ENCODE peak calls at places on chromosomes 4 and X, in six cellular contexts. X is A549, V is IMR-90, K is suprapubic skin, U is esophagus muscularis mucosa, Z is uterus. D is an unnamed sample.
A peak's percentile ranks its signal among the peaks of the same experiment; 100 is the strongest.

GRCh38 chr4:144595681-144596080 is 50.3 kb upstream of the HHIP start:
- DNase-seq in X (no peak), V (no peak), K (no peak), U (no peak), Z (no peak), D (no peak)

GRCh38 chrX:120672389-120672788 is 42.5 kb upstream of the C1GALT1C1 start:
- DNase-seq in X (peak; percentile 86), V (peak; percentile 64), K (no peak), U (no peak), Z (peak; percentile 51), D (peak; percentile 83)

GRCh38 chrX:37786666-37787337 is 6.9 kb downstream of the CYBB start:
- DNase-seq in X (no peak), V (no peak), K (no peak), U (no peak), Z (no peak), D (no peak)

GRCh38 chr4:141388483-141388882 is 167.8 kb downstream of the ZNF330 start:
- DNase-seq in X (no peak), V (peak; percentile 89), K (no peak), U (no peak), Z (no peak), D (no peak)

GRCh38 chr4:15455290-15455689 is 14.4 kb upstream of the CC2D2A start:
- DNase-seq in X (no peak), V (peak; percentile 50), K (no peak), U (peak; percentile 92), Z (peak; percentile 52), D (peak; percentile 51)

GRCh38 chrX:115372026-115372610 is 82.6 kb downstream of the LUZP4 start:
- DNase-seq in X (peak; percentile 77), V (peak; percentile 79), K (no peak), U (no peak), Z (no peak), D (no peak)

GRCh38 chr4:119138046-119138445 is 2.4 kb downstream of the MYOZ2 start:
- DNase-seq in X (no peak), V (peak; percentile 61), K (no peak), U (no peak), Z (no peak), D (no peak)

GRCh38 chr4:103306870-103307345 is 108.8 kb upstream of the CENPE start:
- DNase-seq in X (no peak), V (no peak), K (peak; percentile 76), U (no peak), Z (no peak), D (no peak)

GRCh38 chr4:39048291-39048690 is 13.7 kb upstream of the KLHL5 start:
- DNase-seq in X (no peak), V (peak; percentile 26), K (no peak), U (no peak), Z (no peak), D (no peak)

GRCh38 chr4:125801373-125801772 is 486.6 kb downstream of the FAT4 start:
- DNase-seq in X (no peak), V (peak; percentile 4), K (no peak), U (no peak), Z (no peak), D (no peak)

GRCh38 chr4:129140521-129140920 is 44.6 kb downstream of the C4orf33 start:
- DNase-seq in X (no peak), V (no peak), K (no peak), U (no peak), Z (no peak), D (no peak)

GRCh38 chrX:20995829-20996228 is 378.4 kb upstream of the CNKSR2 start:
- DNase-seq in X (no peak), V (no peak), K (no peak), U (no peak), Z (no peak), D (no peak)

GRCh38 chrX:140040397-140040796 is 75.1 kb upstream of the CXorf66 start:
- DNase-seq in X (peak; percentile 21), V (no peak), K (no peak), U (no peak), Z (no peak), D (no peak)

GRCh38 chr4:30950737-30951136 is 230.6 kb downstream of the PCDH7 start:
- DNase-seq in X (peak; percentile 10), V (no peak), K (no peak), U (no peak), Z (no peak), D (no peak)

GRCh38 chrX:43707812-43708548 is 51.9 kb downstream of the MAOA start:
- DNase-seq in X (no peak), V (no peak), K (no peak), U (peak; percentile 91), Z (peak; percentile 40), D (no peak)

GRCh38 chr4:146368209-146368608 is 153.5 kb downstream of the SLC10A7 start:
- DNase-seq in X (no peak), V (no peak), K (no peak), U (no peak), Z (no peak), D (no peak)

GRCh38 chr4:110633358-110634319 is 10.8 kb upstream of the PITX2 start:
- DNase-seq in X (no peak), V (no peak), K (no peak), U (no peak), Z (no peak), D (peak; percentile 70)

GRCh38 chr4:17771284-17771908 is 10.0 kb downstream of the FAM184B start:
- DNase-seq in X (no peak), V (no peak), K (no peak), U (peak; percentile 57), Z (no peak), D (no peak)

GRCh38 chr4:16608123-16608522 is 290.3 kb downstream of the LDB2 start:
- DNase-seq in X (no peak), V (peak; percentile 16), K (no peak), U (no peak), Z (no peak), D (no peak)

GRCh38 chr4:10115271-10115656 is 1.3 kb downstream of the WDR1 start:
- DNase-seq in X (no peak), V (peak; percentile 60), K (no peak), U (no peak), Z (no peak), D (no peak)

GRCh38 chr4:185559913-185560281 is 24.6 kb upstream of the PDLIM3 start:
- DNase-seq in X (peak; percentile 78), V (peak; percentile 68), K (no peak), U (no peak), Z (peak; percentile 47), D (peak; percentile 83)

GRCh38 chrX:21932277-21932996 is 8.1 kb upstream of the SMS start:
- DNase-seq in X (peak; percentile 75), V (peak; percentile 97), K (no peak), U (no peak), Z (no peak), D (no peak)

GRCh38 chrX:155874571-155875244 is 6.4 kb upstream of the VAMP7 start:
- DNase-seq in X (no peak), V (no peak), K (no peak), U (no peak), Z (no peak), D (no peak)

DNA sequence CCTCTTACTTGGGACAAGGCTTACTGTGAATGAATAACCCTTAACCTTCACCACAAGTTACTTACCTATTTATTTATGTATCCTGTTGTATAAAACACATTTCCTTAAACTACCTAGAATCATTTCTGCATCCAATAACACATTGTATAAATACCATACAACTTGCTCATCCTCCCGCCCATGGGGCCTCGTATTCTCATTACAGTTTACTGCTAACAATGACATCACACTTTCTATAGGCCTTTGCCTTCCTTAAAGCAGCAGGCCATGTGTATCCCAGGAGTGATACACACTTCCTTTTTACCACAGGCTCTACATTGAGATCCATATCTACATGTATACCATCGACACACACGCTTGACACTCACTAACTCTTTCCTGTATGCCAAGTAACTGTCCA is 178.8 kb downstream of the SLIT2 start:
- DNase-seq in X (no peak), V (peak; percentile 69), K (no peak), U (no peak), Z (no peak), D (no peak)
- H3K27ac ChIP-seq in X (no peak overlapping the region), V (no peak overlapping the region), K (no peak overlapping the region), U (peak overlapping the region; percentile 62), Z (peak overlapping the region; percentile 76), D (no peak overlapping the region)

GRCh38 chrX:9873952-9874351 is 87.7 kb downstream of the SHROOM2 start:
- DNase-seq in X (peak; percentile 58), V (peak; percentile 49), K (no peak), U (no peak), Z (no peak), D (no peak)

GRCh38 chrX:9875801-9876200 is 89.6 kb downstream of the SHROOM2 start:
- DNase-seq in X (no peak), V (no peak), K (no peak), U (no peak), Z (no peak), D (no peak)

GRCh38 chrX:9874483-9874882 is 88.3 kb downstream of the SHROOM2 start:
- DNase-seq in X (no peak), V (peak; percentile 25), K (no peak), U (no peak), Z (no peak), D (no peak)

GRCh38 chrX:9873360-9873759 is 87.1 kb downstream of the SHROOM2 start:
- DNase-seq in X (no peak), V (no peak), K (no peak), U (no peak), Z (no peak), D (no peak)

GRCh38 chrX:9871871-9872270 is 85.6 kb downstream of the SHROOM2 start:
- DNase-seq in X (no peak), V (peak; percentile 27), K (no peak), U (no peak), Z (no peak), D (no peak)
- H3K27ac ChIP-seq in X (no peak overlapping the region), V (peak overlapping the region; percentile 50), K (no peak overlapping the region), U (no peak overlapping the region), Z (no peak overlapping the region), D (no peak overlapping the region)

DNA sequence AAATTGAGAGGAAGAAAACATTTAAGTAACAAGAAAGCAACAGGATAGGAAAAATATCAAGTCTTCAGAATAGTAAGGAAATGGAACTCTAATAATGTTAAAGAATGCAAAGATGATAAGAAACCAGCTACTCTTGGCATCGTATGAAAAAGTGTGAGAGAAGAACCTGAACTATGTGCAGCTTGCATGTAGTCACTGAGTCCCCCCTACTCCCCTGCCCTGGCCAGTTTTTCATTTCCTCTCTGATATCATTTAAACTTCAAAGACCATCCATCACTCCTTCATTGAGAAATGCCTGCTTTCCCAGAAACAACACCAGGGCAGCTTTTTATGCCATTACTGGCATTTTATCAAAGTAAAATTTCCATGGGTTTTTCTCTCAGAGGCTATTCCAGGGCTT is 28.1 kb downstream of the INPP4B start:
- DNase-seq in X (no peak), V (peak; percentile 26), K (no peak), U (no peak), Z (no peak), D (no peak)
- H3K27ac ChIP-seq in X (no peak overlapping the region), V (peak overlapping the region; percentile 51), K (no peak overlapping the region), U (no peak overlapping the region), Z (peak overlapping the region; percentile 48), D (peak overlapping the region; percentile 71)

GRCh38 chr4:3829211-3829953 is 63.2 kb downstream of the ADRA2C start:
- DNase-seq in X (no peak), V (no peak), K (no peak), U (no peak), Z (no peak), D (no peak)

GRCh38 chr4:3830774-3831528 is 64.8 kb downstream of the ADRA2C start:
- DNase-seq in X (no peak), V (no peak), K (no peak), U (no peak), Z (no peak), D (peak; percentile 36)

GRCh38 chr4:3828546-3828945 is 62.4 kb downstream of the ADRA2C start:
- DNase-seq in X (no peak), V (no peak), K (no peak), U (no peak), Z (no peak), D (no peak)

GRCh38 chr4:3831529-3832150 is 65.5 kb downstream of the ADRA2C start:
- DNase-seq in X (no peak), V (no peak), K (no peak), U (no peak), Z (no peak), D (no peak)

GRCh38 chr4:3829954-3830773 is 64.0 kb downstream of the ADRA2C start:
- DNase-seq in X (no peak), V (no peak), K (no peak), U (no peak), Z (no peak), D (peak; percentile 29)
- H3K27ac ChIP-seq in X (no peak overlapping the region), V (no peak overlapping the region), K (no peak overlapping the region), U (no peak overlapping the region), Z (no peak overlapping the region), D (no peak overlapping the region)

D was measured in aorta.